ENCODE peak calls at places on chromosomes 16 and 17, in eight cellular contexts. S, W, J, H, T, F, M and Z are unnamed samples.

GRCh38 chr16:56513972-56514371 is 5.9 kb downstream of the BBS2 start:
- DNase-seq in H (peak; percentile 60), W (no peak), F (no peak), M (no peak), S (peak; percentile 55), T (peak; percentile 51), J (peak; percentile 41), Z (no peak)

GRCh38 chr16:28140788-28141618 is 70.8 kb downstream of the XPO6 start:
- DNase-seq in J (peak; percentile 68), W (no peak), H (peak; percentile 37), T (no peak), S (no peak), F (no peak), M (no peak), Z (no peak)

GRCh38 chr17:62750502-62751349 is 57.4 kb downstream of the MARCHF10 start:
- DNase-seq in F (no peak), M (no peak), S (no peak), W (no peak), J (no peak), H (no peak), T (no peak), Z (no peak)

GRCh38 chr16:72172105-72173034 is at the start of gene PMFBP1:
- DNase-seq in F (no peak), T (peak; percentile 3), J (peak; percentile 13), W (peak; percentile 39), S (no peak), M (peak; percentile 11), H (peak; percentile 18), Z (peak; percentile 66)

GRCh38 chr16:4654387-4654901 is 29.8 kb downstream of the MGRN1 start:
- DNase-seq in F (no peak), M (no peak), W (no peak), T (no peak), H (no peak), S (peak; percentile 57), J (no peak), Z (no peak)

GRCh38 chr17:59329558-59330313 is 1.7 kb upstream of the YPEL2 start:
- DNase-seq in T (peak; percentile 83), M (no peak), W (peak; percentile 75), S (peak; percentile 63), H (peak; percentile 66), F (no peak), J (peak; percentile 64), Z (peak; percentile 86)

GRCh38 chr17:55735784-55736405 is 13.2 kb upstream of the TMEM100 start:
- DNase-seq in J (no peak), M (no peak), T (peak; percentile 30), F (no peak), S (peak; percentile 20), W (peak; percentile 31), H (peak; percentile 20), Z (peak; percentile 69)

GRCh38 chr16:89565506-89566372 is 5.3 kb downstream of the RPL13 start:
- DNase-seq in J (peak; percentile 75), M (no peak), H (peak; percentile 66), W (no peak), T (peak; percentile 50), F (peak; percentile 61), S (peak; percentile 74), Z (no peak)

GRCh38 chr17:48545539-48545938 is 630 bp upstream of the HOXB2 start:
- DNase-seq in J (no peak), W (no peak), S (no peak), F (no peak), T (no peak), H (no peak), M (no peak), Z (peak; percentile 19)

GRCh38 chr16:82425661-82426060 is 201.1 kb upstream of the CDH13 start:
- DNase-seq in J (no peak), T (no peak), W (no peak), H (no peak), S (no peak), M (no peak), F (no peak), Z (no peak)

GRCh38 chr17:81999975-82000802 is 22.5 kb downstream of the CENPX start:
- DNase-seq in J (no peak), M (no peak), S (no peak), W (no peak), H (no peak), F (no peak), T (no peak), Z (no peak)

GRCh38 chr16:24919536-24919935 is 73.8 kb downstream of the SLC5A11 start:
- DNase-seq in M (no peak), T (no peak), J (no peak), H (no peak), S (no peak), F (no peak), W (no peak), Z (no peak)

GRCh38 chr16:24917891-24918290 is 72.1 kb downstream of the SLC5A11 start:
- DNase-seq in H (no peak), S (no peak), M (no peak), T (no peak), J (no peak), W (no peak), F (no peak), Z (no peak)

GRCh38 chr16:24921229-24921628 is 75.5 kb downstream of the SLC5A11 start:
- DNase-seq in M (no peak), F (no peak), J (no peak), T (no peak), H (no peak), W (no peak), S (no peak), Z (no peak)

GRCh38 chr16:24918641-24919040 is 72.9 kb downstream of the SLC5A11 start:
- DNase-seq in H (no peak), S (no peak), W (no peak), T (no peak), M (no peak), J (no peak), F (no peak), Z (no peak)

GRCh38 chr16:24920568-24920967 is 74.8 kb downstream of the SLC5A11 start:
- DNase-seq in S (no peak), F (no peak), J (no peak), M (no peak), H (no peak), T (no peak), W (no peak), Z (no peak)
- TF ChIP-seq POLR2A in S (no peak), F (no peak), J (no peak), M (no peak), H (no peak), T (no peak), W (no peak), Z (no peak)

GRCh38 chr16:2808181-2808580 is 8.9 kb upstream of the PRSS21 start:
- DNase-seq in M (no peak), T (no peak), S (no peak), H (no peak), F (no peak), W (no peak), J (no peak), Z (peak; percentile 18)
- TF ChIP-seq POLR2A in M (no peak), T (no peak), S (no peak), H (no peak), F (no peak), W (no peak), J (no peak), Z (no peak)

DNA sequence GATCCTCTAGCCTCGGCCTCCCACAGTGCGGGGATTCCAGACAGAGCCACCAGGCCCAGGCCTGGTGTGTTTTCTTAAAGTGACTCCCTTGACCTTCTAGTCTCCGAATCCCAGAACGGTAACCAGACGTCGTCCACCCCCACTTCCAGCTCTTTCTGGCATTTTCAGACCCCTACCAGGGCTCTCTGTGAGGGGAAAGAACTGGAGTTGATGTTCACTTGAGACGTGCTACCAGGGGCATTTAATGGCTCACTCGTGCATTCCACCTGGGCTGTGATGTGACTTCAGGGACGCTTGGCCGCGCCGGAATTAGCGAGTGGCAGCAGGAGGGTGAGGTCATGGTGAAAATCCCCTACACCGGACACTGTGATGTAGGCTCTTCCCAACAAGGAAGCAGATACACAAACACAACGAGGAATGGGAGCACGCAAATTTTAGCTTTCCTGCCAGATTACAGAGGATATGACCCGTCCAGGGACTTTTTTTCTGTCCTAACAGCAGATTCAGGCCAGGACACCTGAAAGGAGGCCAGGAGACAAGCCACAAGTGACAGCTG is 1.1 kb upstream of the GNA13 start:
- DNase-seq in H (no peak), F (no peak), T (no peak), J (peak; percentile 46), S (peak; percentile 52), W (peak; percentile 67), M (no peak), Z (peak; percentile 72)
- TF ChIP-seq POLR2A in H (no peak), F (no peak), T (no peak), J (peak; percentile 26), S (no peak), W (no peak), M (peak; percentile 32), Z (no peak)

GRCh38 chr16:78499399-78499798 is 399.9 kb downstream of the WWOX start:
- DNase-seq in M (no peak), H (no peak), W (no peak), S (no peak), F (no peak), T (no peak), J (no peak), Z (no peak)
- TF ChIP-seq POLR2A in M (no peak), H (no peak), W (no peak), S (no peak), F (no peak), T (no peak), J (no peak), Z (no peak)